ENCODE peak calls at places on chromosomes 12 and 14, in nine cellular contexts. X, D, O, Y, N, Z, B, R and T are unnamed samples.
A peak's percentile ranks its signal among the peaks of the same experiment; 100 is the strongest.

GRCh38 chr12:11980133-11980532 is 90.6 kb upstream of the BCL2L14 start:
- DNase-seq in X (no peak), R (no peak), B (no peak), O (no peak), Y (no peak), Z (no peak), N (no peak), D (no peak), T (no peak)

GRCh38 chr12:45708901-45709300 is 20.6 kb upstream of the ARID2 start:
- DNase-seq in R (no peak), D (no peak), O (no peak), Y (no peak), B (no peak), N (no peak), Z (no peak), X (no peak), T (no peak)

GRCh38 chr12:121668750-121669524 is 517 bp downstream of the MORN3 start:
- DNase-seq in Z (no peak), R (peak; percentile 58), Y (no peak), D (peak; percentile 57), O (no peak), N (peak; percentile 73), B (no peak), X (no peak), T (no peak)

GRCh38 chr12:112198120-112198733 is 72.9 kb downstream of the TRAFD1 start:
- DNase-seq in D (peak; percentile 81), Y (no peak), X (peak; percentile 6), O (peak; percentile 74), N (peak; percentile 77), R (peak; percentile 19), Z (no peak), B (peak; percentile 9), T (no peak)

GRCh38 chr12:95582230-95583058 is 31.2 kb upstream of the USP44 start:
- DNase-seq in B (no peak), X (peak; percentile 23), Y (peak; percentile 18), N (peak; percentile 27), Z (no peak), D (peak; percentile 41), O (no peak), R (no peak), T (no peak)

GRCh38 chr12:73181244-73181643 is 909.1 kb downstream of the TRHDE start:
- DNase-seq in N (no peak), D (no peak), O (no peak), R (no peak), B (no peak), Z (no peak), Y (no peak), X (no peak), T (no peak)

GRCh38 chr12:6278439-6279255 is 31.8 kb upstream of the PLEKHG6 start:
- DNase-seq in X (peak; percentile 55), R (peak; percentile 96), D (peak; percentile 71), Z (peak; percentile 66), O (peak; percentile 82), N (peak; percentile 86), B (peak; percentile 88), Y (no peak), T (no peak)

GRCh38 chr12:10528150-10528953 is 22.7 kb downstream of the EIF2S3B start:
- DNase-seq in B (no peak), Y (no peak), X (no peak), O (no peak), R (no peak), N (no peak), Z (no peak), D (no peak), T (no peak)

GRCh38 chr12:67790660-67791059 is 142.1 kb downstream of the DYRK2 start:
- DNase-seq in N (no peak), X (peak; percentile 47), O (no peak), Z (no peak), B (no peak), D (no peak), Y (no peak), R (no peak), T (no peak)

GRCh38 chr14:105323663-105324062 is 9.1 kb downstream of the PACS2 start:
- DNase-seq in O (no peak), B (no peak), Y (no peak), R (no peak), D (no peak), X (no peak), N (no peak), Z (no peak), T (no peak)

GRCh38 chr12:3629082-3629830 is 123.7 kb downstream of the CRACR2A start:
- DNase-seq in B (no peak), O (no peak), D (no peak), X (no peak), R (no peak), N (no peak), Z (no peak), Y (no peak), T (no peak)

GRCh38 chr12:64650762-64651161 is 40.5 kb downstream of the RASSF3 start:
- DNase-seq in R (no peak), O (no peak), Y (no peak), Z (no peak), B (no peak), X (no peak), N (no peak), D (peak; percentile 49), T (no peak)

GRCh38 chr12:117507547-117507946 is 146.1 kb upstream of the NOS1 start:
- DNase-seq in B (no peak), R (no peak), O (no peak), D (no peak), Z (no peak), N (no peak), X (peak; percentile 69), Y (no peak), T (no peak)

GRCh38 chr12:111158992-111159391 is 209.9 kb downstream of the PHETA1 start:
- DNase-seq in N (no peak), Z (no peak), R (no peak), Y (no peak), O (no peak), B (no peak), X (no peak), D (no peak), T (no peak)

GRCh38 chr12:124545508-124546418 is 21.6 kb downstream of the NCOR2 start:
- DNase-seq in N (no peak), D (no peak), X (no peak), R (no peak), B (peak; percentile 14), Z (no peak), O (no peak), Y (peak; percentile 51), T (no peak)

GRCh38 chr12:16972923-16973770 is 367.2 kb upstream of the LMO3 start:
- DNase-seq in B (no peak), R (no peak), X (no peak), N (no peak), O (no peak), Y (no peak), D (no peak), Z (no peak), T (no peak)

GRCh38 chr12:43501705-43502104 is 50.3 kb downstream of the ADAMTS20 start:
- DNase-seq in O (no peak), Z (no peak), X (no peak), N (peak; percentile 48), Y (no peak), D (peak; percentile 4), R (no peak), B (no peak), T (no peak)

GRCh38 chr12:112199136-112199535 is 73.8 kb downstream of the TRAFD1 start:
- DNase-seq in X (no peak), D (no peak), R (no peak), Y (no peak), Z (no peak), O (no peak), N (no peak), B (no peak), T (no peak)

GRCh38 chr12:131586761-131587160 is 124.1 kb upstream of the SFSWAP start:
- DNase-seq in N (no peak), D (no peak), Z (no peak), X (no peak), Y (no peak), B (no peak), R (no peak), O (no peak), T (no peak)

GRCh38 chr12:62210422-62210821 is 49.8 kb upstream of the USP15 start:
- DNase-seq in Y (no peak), B (no peak), R (no peak), O (peak; percentile 55), N (peak; percentile 79), Z (no peak), D (peak; percentile 28), X (no peak), T (no peak)

GRCh38 chr14:57461777-57462320 is 31.8 kb downstream of the CCDC198 start:
- DNase-seq in Z (no peak), N (no peak), D (no peak), X (no peak), O (no peak), B (no peak), R (no peak), Y (no peak), T (no peak)

GRCh38 chr14:75293920-75294648 is 15.5 kb downstream of the FOS start:
- DNase-seq in D (peak; percentile 97), N (peak; percentile 91), R (peak; percentile 95), B (peak; percentile 91), Z (peak; percentile 87), O (peak; percentile 95), X (peak; percentile 95), Y (no peak), T (no peak)

GRCh38 chr12:6104842-6105241 is 19.6 kb downstream of the VWF start:
- DNase-seq in B (no peak), N (no peak), R (no peak), Z (no peak), D (no peak), X (no peak), O (no peak), Y (no peak), T (no peak)

GRCh38 chr14:98853063-98853729 is 418.8 kb downstream of the BCL11B start:
- DNase-seq in Z (no peak), Y (no peak), X (no peak), B (no peak), R (no peak), N (no peak), D (no peak), O (no peak), T (no peak)

GRCh38 chr12:11981174-11981733 is 89.5 kb upstream of the BCL2L14 start:
- DNase-seq in N (peak; percentile 59), B (peak; percentile 16), Z (peak; percentile 45), D (no peak), Y (no peak), R (no peak), O (no peak), X (no peak), T (no peak)

GRCh38 chr12:68487721-68488309 is 122.9 kb upstream of the RAP1B start:
- DNase-seq in O (no peak), N (no peak), Z (no peak), X (no peak), D (no peak), B (no peak), Y (no peak), R (no peak), T (no peak)

GRCh38 chr14:104872469-104873341 is 7.6 kb downstream of the CEP170B start:
- DNase-seq in Z (no peak), D (no peak), O (no peak), X (no peak), Y (no peak), B (no peak), N (no peak), R (no peak), T (no peak)

GRCh38 chr12:89350661-89351488 is 1.4 kb downstream of the DUSP6 start:
- DNase-seq in X (no peak), O (no peak), D (no peak), B (no peak), R (no peak), Z (no peak), N (peak; percentile 58), Y (no peak), T (no peak)

GRCh38 chr12:12837025-12837872 is 24.1 kb downstream of the DDX47 start:
- DNase-seq in Y (no peak), O (peak; percentile 3), Z (no peak), R (no peak), B (no peak), D (peak; percentile 75), X (peak; percentile 29), N (peak; percentile 61), T (no peak)

GRCh38 chr14:95903616-95904107 is 27.0 kb downstream of the TUNAR start:
- DNase-seq in O (no peak), Y (no peak), N (no peak), R (no peak), Z (no peak), X (no peak), B (no peak), D (no peak), T (no peak)

GRCh38 chr12:13038491-13039161 is 5.6 kb upstream of the FAM234B start:
- DNase-seq in Y (peak; percentile 48), B (no peak), R (no peak), Z (no peak), D (no peak), N (no peak), O (no peak), X (no peak), T (no peak)